ENCODE peak calls at places on chromosomes 4 and X, in eight cellular contexts. Z is mesenchymal stem cell, V is GM06990, I is adrenal gland, Y is heart right ventricle, H is GM12865, X is LNCaP clone FGC, B is endothelial cell of umbilical vein. E is an unnamed sample.

GRCh38 chrX:3522016-3522690 is 175.7 kb upstream of the MXRA5 start:
- DNase-seq in Z (peak; percentile 20), V (no peak), I (no peak), Y (no peak), H (no peak), X (no peak), B (no peak), E (no peak)

GRCh38 chrX:70998402-70999027 is 67.6 kb upstream of the SLC7A3 start:
- DNase-seq in Z (peak; percentile 38), V (no peak), I (peak; percentile 42), Y (no peak), H (peak; percentile 31), X (no peak), B (peak; percentile 9), E (peak; percentile 58)

GRCh38 chrX:103817502-103817901 is 14.6 kb downstream of the RAB9B start:
- DNase-seq in Z (peak; percentile 44), V (no peak), I (no peak), Y (no peak), H (peak; percentile 51), X (peak; percentile 17), B (peak; percentile 53), E (peak; percentile 86)

GRCh38 chr4:99934891-99935290 is 11.5 kb downstream of the DNAJB14 start:
- DNase-seq in Z (peak; percentile 26), V (no peak), I (no peak), Y (no peak), H (no peak), X (no peak), B (peak; percentile 14), E (no peak)

GRCh38 chr4:53055274-53055673 is 193.2 kb downstream of the RASL11B start:
- DNase-seq in Z (peak; percentile 68), V (no peak), I (no peak), Y (no peak), H (no peak), X (no peak), B (no peak), E (peak; percentile 7)

GRCh38 chr4:86670739-86671138 is 76.6 kb downstream of the PTPN13 start:
- DNase-seq in Z (peak; percentile 34), V (no peak), I (no peak), Y (no peak), H (no peak), X (no peak), B (peak; percentile 9), E (no peak)

GRCh38 chr4:133147365-133147821 is 1.7 kb upstream of the PCDH10 start:
- DNase-seq in Z (peak; percentile 55), V (no peak), I (no peak), Y (no peak), H (no peak), X (no peak), B (peak; percentile 48), E (peak; percentile 10)

GRCh38 chr4:8688041-8688907 is 95.7 kb downstream of the CPZ start:
- DNase-seq in Z (no peak), V (no peak), I (no peak), Y (no peak), H (no peak), X (no peak), B (peak; percentile 4), E (peak; percentile 65)

GRCh38 chr4:46372878-46373277 is 17.1 kb downstream of the GABRA2 start:
- DNase-seq in Z (peak; percentile 35), V (no peak), I (no peak), Y (no peak), H (no peak), X (no peak), B (no peak), E (no peak)

GRCh38 chr4:78747328-78747946 is 28.7 kb upstream of the BMP2K start:
- DNase-seq in Z (no peak), V (no peak), I (no peak), Y (no peak), H (no peak), X (no peak), B (peak; percentile 65), E (no peak)

GRCh38 chrX:12567857-12568256 is 223.4 kb upstream of the PRPS2 start:
- DNase-seq in Z (no peak), V (no peak), I (no peak), Y (no peak), H (peak; percentile 9), X (no peak), B (peak; percentile 9), E (no peak)

GRCh38 chr4:76782837-76783236 is 115.1 kb downstream of the SOWAHB start:
- DNase-seq in Z (peak; percentile 76), V (no peak), I (no peak), Y (no peak), H (no peak), X (no peak), B (no peak), E (no peak)
- H3K4me3 ChIP-seq in Z (peak overlapping the region; percentile 60), V (no peak overlapping the region), I (no peak overlapping the region), Y (no peak overlapping the region), H (no peak overlapping the region), X (no peak overlapping the region), B (no peak overlapping the region), E (no peak overlapping the region)

GRCh38 chrX:63784346-63784901 is 590 bp downstream of the ARHGEF9 start:
- DNase-seq in Z (no peak), V (no peak), I (no peak), Y (peak; percentile 5), H (no peak), X (no peak), B (no peak), E (peak; percentile 7)
- H3K4me3 ChIP-seq in Z (peak overlapping the region; percentile 62), V (no peak overlapping the region), I (no peak overlapping the region), Y (peak overlapping the region; percentile 55), H (peak overlapping the region; percentile 58), X (no peak overlapping the region), B (no peak overlapping the region), E (peak overlapping the region; percentile 18)

DNA sequence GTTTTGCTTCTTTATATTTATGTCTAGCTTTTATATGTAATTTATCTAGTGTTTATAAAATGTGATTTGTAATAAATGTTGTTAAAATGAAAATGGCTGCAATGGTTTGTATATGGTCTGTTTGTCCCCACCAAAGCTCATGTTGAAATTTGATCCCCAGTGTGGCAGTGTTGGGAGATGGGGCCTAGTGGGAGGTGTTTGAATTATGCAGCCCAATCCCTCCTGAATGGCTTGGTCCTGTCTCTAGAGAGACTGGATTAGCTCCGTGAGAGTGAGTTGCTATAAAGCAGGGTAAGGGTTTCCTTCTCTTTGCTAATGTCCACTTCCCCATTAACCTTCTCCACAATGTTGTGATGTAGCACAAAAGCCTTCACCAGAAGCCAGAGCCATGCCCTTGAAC is 30.0 kb upstream of the JADE3 start:
- DNase-seq in Z (no peak), V (no peak), I (no peak), Y (no peak), H (no peak), X (no peak), B (no peak), E (no peak)
- H3K4me3 ChIP-seq in Z (no peak overlapping the region), V (no peak overlapping the region), I (no peak overlapping the region), Y (no peak overlapping the region), H (no peak overlapping the region), X (no peak overlapping the region), B (no peak overlapping the region), E (no peak overlapping the region)

GRCh38 chr4:4492161-4492847 is 49.5 kb downstream of the STX18 start:
- DNase-seq in Z (peak; percentile 63), V (peak; percentile 53), I (no peak), Y (no peak), H (peak; percentile 74), X (no peak), B (peak; percentile 86), E (no peak)
- H3K4me3 ChIP-seq in Z (peak overlapping the region; percentile 71), V (peak overlapping the region; percentile 57), I (peak overlapping the region; percentile 15), Y (no peak overlapping the region), H (peak overlapping the region; percentile 79), X (no peak overlapping the region), B (peak overlapping the region; percentile 7), E (no peak overlapping the region)

DNA sequence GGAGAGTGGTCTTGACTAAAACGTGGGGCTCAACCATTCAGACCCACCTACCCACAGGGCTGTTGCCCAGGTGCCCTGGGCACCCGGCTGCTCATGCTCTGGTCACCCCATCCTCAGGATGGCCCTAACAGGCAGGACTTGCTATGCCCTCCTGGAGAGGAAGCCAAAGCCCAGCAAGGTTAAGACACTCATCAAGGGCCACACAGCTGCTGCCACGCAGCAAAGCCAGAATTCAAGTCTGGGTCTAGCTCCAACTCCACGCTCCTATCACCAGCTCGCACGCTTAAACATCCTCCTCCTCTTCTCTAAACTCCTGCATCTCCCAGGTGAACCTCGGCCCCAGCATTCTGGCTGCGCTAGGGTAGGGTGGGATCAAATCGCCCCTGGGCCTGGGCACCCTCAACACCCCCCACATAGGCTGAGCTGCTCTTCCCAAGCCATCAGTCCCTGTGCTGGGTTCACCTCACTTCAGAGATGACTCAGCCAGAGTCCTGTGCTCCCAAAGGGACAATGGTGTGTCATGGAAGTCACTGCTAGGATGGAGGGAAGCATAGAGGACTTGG is 54.1 kb downstream of the PPP2R2C start:
- DNase-seq in Z (no peak), V (no peak), I (no peak), Y (no peak), H (no peak), X (no peak), B (no peak), E (no peak)
- H3K4me3 ChIP-seq in Z (no peak overlapping the region), V (no peak overlapping the region), I (no peak overlapping the region), Y (no peak overlapping the region), H (no peak overlapping the region), X (no peak overlapping the region), B (no peak overlapping the region), E (no peak overlapping the region)

GRCh38 chr4:125732682-125733081 is 417.9 kb downstream of the FAT4 start:
- DNase-seq in Z (no peak), V (no peak), I (no peak), Y (no peak), H (no peak), X (no peak), B (no peak), E (no peak)

GRCh38 chr4:125734504-125734903 is 419.7 kb downstream of the FAT4 start:
- DNase-seq in Z (no peak), V (no peak), I (no peak), Y (no peak), H (no peak), X (no peak), B (no peak), E (no peak)

GRCh38 chr4:125727931-125728330 is 413.2 kb downstream of the FAT4 start:
- DNase-seq in Z (peak; percentile 45), V (no peak), I (no peak), Y (no peak), H (no peak), X (no peak), B (peak; percentile 4), E (no peak)

GRCh38 chr4:125726121-125726520 is 411.4 kb downstream of the FAT4 start:
- DNase-seq in Z (no peak), V (no peak), I (no peak), Y (no peak), H (no peak), X (no peak), B (no peak), E (no peak)

GRCh38 chr4:125728568-125728967 is 413.8 kb downstream of the FAT4 start:
- DNase-seq in Z (peak; percentile 95), V (no peak), I (no peak), Y (no peak), H (no peak), X (no peak), B (peak; percentile 78), E (peak; percentile 45)
- H3K4me3 ChIP-seq in Z (no peak overlapping the region), V (no peak overlapping the region), I (no peak overlapping the region), Y (no peak overlapping the region), H (no peak overlapping the region), X (no peak overlapping the region), B (no peak overlapping the region), E (no peak overlapping the region)